ENCODE peak calls at places on chromosomes 12 and 14, in six cellular contexts. X is EL; B is G401; V is COR-L47; A is SK-N-SH; M is stimulated activated CD8-positive, alpha-beta memory T cell treated with anti-CD3 and anti-CD28 coated beads, Interleukin-7, amount 100 ng/mL, for 1 hour. J is an unnamed sample.
A peak's percentile ranks its signal among the peaks of the same experiment; 100 is the strongest.

GRCh38 chr12:65536876-65537661 is 258.6 kb downstream of the MSRB3 start:
- DNase-seq in V (no peak), X (peak; percentile 100), M (no peak), A (no peak), B (peak; percentile 81), J (no peak)

GRCh38 chr14:66473223-66473622 is 12.9 kb upstream of the CCDC196 start:
- DNase-seq in B (no peak), V (no peak), M (no peak), A (no peak), X (no peak), J (no peak)

GRCh38 chr14:74425525-74426201 is 347 bp downstream of the SYNDIG1L start:
- DNase-seq in M (peak; percentile 20), V (no peak), X (peak; percentile 29), A (peak; percentile 83), B (no peak), J (no peak)

GRCh38 chr12:131491155-131491554 is 219.7 kb upstream of the SFSWAP start:
- DNase-seq in V (no peak), B (no peak), A (peak; percentile 62), M (no peak), X (no peak), J (no peak)

GRCh38 chr14:37170237-37170636 is 2.2 kb downstream of the SLC25A21 start:
- DNase-seq in B (no peak), X (no peak), A (no peak), M (no peak), V (no peak), J (no peak)

GRCh38 chr14:100862277-100862676 is 36.4 kb downstream of the MEG3 start:
- DNase-seq in V (no peak), B (no peak), A (no peak), X (no peak), M (no peak), J (no peak)

GRCh38 chr12:79706156-79706555 is 15.4 kb upstream of the PAWR start:
- DNase-seq in M (no peak), X (peak; percentile 46), A (no peak), B (no peak), V (no peak), J (no peak)

GRCh38 chr12:76478045-76478444 is 81.5 kb downstream of the OSBPL8 start:
- DNase-seq in M (no peak), X (no peak), B (no peak), V (no peak), A (no peak), J (no peak)

GRCh38 chr14:78195431-78195830 is 25.3 kb downstream of the NRXN3 start:
- DNase-seq in V (no peak), A (no peak), X (no peak), B (no peak), M (no peak), J (no peak)

GRCh38 chr14:61586539-61587396 is 108.5 kb upstream of the HIF1A start:
- DNase-seq in A (no peak), V (no peak), X (peak; percentile 78), M (no peak), B (no peak), J (no peak)

GRCh38 chr12:128829870-128830504 is 6.2 kb upstream of the SLC15A4 start:
- DNase-seq in M (no peak), B (no peak), X (no peak), A (no peak), V (no peak), J (no peak)

GRCh38 chr12:121214171-121214777 is 4.3 kb downstream of the P2RX4 start:
- DNase-seq in V (no peak), B (no peak), M (no peak), X (peak; percentile 55), A (no peak), J (no peak)

GRCh38 chr12:110590806-110591326 is 7.7 kb upstream of the PPTC7 start:
- DNase-seq in M (no peak), A (no peak), X (no peak), V (no peak), B (no peak), J (no peak)

GRCh38 chr12:15855646-15856045 is 26.5 kb upstream of the STRAP start:
- DNase-seq in V (no peak), X (peak; percentile 64), M (no peak), A (no peak), B (no peak), J (no peak)

GRCh38 chr14:104980601-104981531 is 2.7 kb upstream of the AHNAK2 start:
- DNase-seq in V (no peak), B (no peak), A (no peak), M (no peak), X (no peak), J (no peak)

GRCh38 chr14:63752449-63753169 is 24.7 kb upstream of the SGPP1 start:
- DNase-seq in M (no peak), V (no peak), X (peak; percentile 83), A (no peak), B (no peak), J (no peak)